ENCODE peak calls at places on chromosomes 12 and 14, in seven cellular contexts. G is IMR-90, O is pancreas, Z is thoracic aorta, P is psoas muscle, S is GM23248, F is RWPE2. N is an unnamed sample.

GRCh38 chr14:99461411-99461810 is 19.2 kb downstream of the SETD3 start:
- DNase-seq in G (no peak), O (no peak), Z (no peak), P (no peak), S (no peak), F (no peak), N (no peak)

GRCh38 chr12:17949558-17950141 is 140.3 kb downstream of the RERGL start:
- DNase-seq in G (no peak), O (no peak), Z (no peak), P (no peak), S (no peak), F (no peak), N (no peak)

GRCh38 chr14:100780246-100780645 is 45.7 kb upstream of the MEG3 start:
- DNase-seq in G (no peak), O (no peak), Z (no peak), P (no peak), S (no peak), F (peak), N (no peak)

GRCh38 chr14:100653409-100653808 is 66.2 kb upstream of the BEGAIN start:
- DNase-seq in G (no peak), O (no peak), Z (no peak), P (no peak), S (no peak), F (no peak), N (no peak)

GRCh38 chr12:2244013-2244861 is 191.4 kb downstream of the CACNA1C start:
- DNase-seq in G (peak), O (no peak), Z (no peak), P (no peak), S (peak), F (no peak), N (no peak)

GRCh38 chr12:4482936-4483335 is 37.3 kb upstream of the FGF6 start:
- DNase-seq in G (no peak), O (no peak), Z (no peak), P (no peak), S (no peak), F (no peak), N (no peak)

GRCh38 chr14:20262642-20263128 is 23.6 kb downstream of the OR11H4 start:
- DNase-seq in G (peak), O (no peak), Z (no peak), P (no peak), S (peak), F (peak), N (no peak)

GRCh38 chr12:47247418-47247817 is 167.7 kb upstream of the AMIGO2 start:
- DNase-seq in G (no peak), O (peak), Z (no peak), P (no peak), S (no peak), F (no peak), N (peak)

GRCh38 chr14:36069535-36069900 is 107.0 kb downstream of the PTCSC3 start:
- DNase-seq in G (peak), O (peak), Z (no peak), P (no peak), S (peak), F (no peak), N (peak)

GRCh38 chr14:94770815-94771190 is 890 bp upstream of the GSC start:
- DNase-seq in G (no peak), O (no peak), Z (no peak), P (no peak), S (no peak), F (no peak), N (no peak)

GRCh38 chr12:101459642-101460346 is 15.3 kb upstream of the SPIC start:
- DNase-seq in G (peak), O (no peak), Z (no peak), P (peak), S (peak), F (no peak), N (no peak)

GRCh38 chr12:68327896-68328295 is 4.3 kb downstream of the MDM1 start:
- DNase-seq in G (no peak), O (no peak), Z (no peak), P (no peak), S (no peak), F (no peak), N (no peak)

GRCh38 chr12:386651-387050 is 2.5 kb downstream of the KDM5A start:
- DNase-seq in G (peak), O (no peak), Z (no peak), P (no peak), S (peak), F (no peak), N (no peak)

GRCh38 chr12:1840561-1840960 is 20.2 kb downstream of the LRTM2 start:
- DNase-seq in G (no peak), O (no peak), Z (no peak), P (no peak), S (no peak), F (peak), N (no peak)

GRCh38 chr12:116323696-116324386 is 46.3 kb upstream of the MED13L start:
- DNase-seq in G (no peak), O (no peak), Z (no peak), P (no peak), S (no peak), F (no peak), N (no peak)

GRCh38 chr14:51884086-51884927 is 23.9 kb downstream of the GNG2 start:
- DNase-seq in G (peak), O (no peak), Z (no peak), P (no peak), S (no peak), F (no peak), N (no peak)

GRCh38 chr12:105369014-105369413 is 38.5 kb downstream of the C12orf75 start:
- DNase-seq in G (peak), O (no peak), Z (no peak), P (no peak), S (peak), F (no peak), N (no peak)

GRCh38 chr12:64083285-64084210 is 138.5 kb downstream of the KICS2 start:
- DNase-seq in G (peak), O (peak), Z (no peak), P (peak), S (peak), F (no peak), N (peak)

GRCh38 chr14:57080691-57081090 is 188.0 kb downstream of the EXOC5 start:
- DNase-seq in G (no peak), O (no peak), Z (no peak), P (no peak), S (no peak), F (no peak), N (no peak)

GRCh38 chr14:49879683-49880204 is 13.1 kb upstream of the ARF6 start:
- DNase-seq in G (peak), O (peak), Z (no peak), P (peak), S (peak), F (no peak), N (no peak)

GRCh38 chr12:54830199-54830598 is 24.1 kb upstream of the MUCL1 start:
- DNase-seq in G (no peak), O (no peak), Z (no peak), P (no peak), S (no peak), F (no peak), N (no peak)
- H3K27ac ChIP-seq in G (no peak), O (no peak), Z (no peak), P (no peak), S (no peak), F (no peak), N (no peak)

GRCh38 chr14:73741876-73742519 is 27.8 kb upstream of the PNMA1 start:
- DNase-seq in G (no peak), O (no peak), Z (no peak), P (no peak), S (peak), F (no peak), N (no peak)
- H3K27ac ChIP-seq in G (peak), O (peak), Z (peak), P (peak), S (peak), F (peak), N (peak)

DNA sequence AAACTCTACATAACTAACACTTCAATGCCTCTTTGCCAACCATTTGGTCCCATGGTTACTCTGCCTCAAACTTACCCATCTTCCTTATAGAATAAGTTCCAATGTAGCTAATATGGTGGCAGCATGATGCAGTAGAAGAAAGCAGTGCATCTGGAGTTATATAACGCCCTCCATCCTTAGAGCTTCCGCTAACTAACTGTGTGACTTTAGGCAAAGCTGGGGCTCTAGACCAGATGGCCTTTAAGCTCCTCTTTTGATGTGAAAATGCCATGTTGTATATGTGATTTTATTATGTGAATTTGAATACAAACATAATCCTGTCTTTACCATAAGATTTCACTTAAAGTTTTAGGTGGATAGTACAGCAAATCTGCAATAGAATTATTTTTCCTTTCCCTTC is 6.1 kb downstream of the ABCD2 start:
- DNase-seq in G (no peak), O (no peak), Z (no peak), P (no peak), S (no peak), F (no peak), N (no peak)
- H3K27ac ChIP-seq in G (no peak), O (no peak), Z (no peak), P (no peak), S (no peak), F (no peak), N (no peak)

DNA sequence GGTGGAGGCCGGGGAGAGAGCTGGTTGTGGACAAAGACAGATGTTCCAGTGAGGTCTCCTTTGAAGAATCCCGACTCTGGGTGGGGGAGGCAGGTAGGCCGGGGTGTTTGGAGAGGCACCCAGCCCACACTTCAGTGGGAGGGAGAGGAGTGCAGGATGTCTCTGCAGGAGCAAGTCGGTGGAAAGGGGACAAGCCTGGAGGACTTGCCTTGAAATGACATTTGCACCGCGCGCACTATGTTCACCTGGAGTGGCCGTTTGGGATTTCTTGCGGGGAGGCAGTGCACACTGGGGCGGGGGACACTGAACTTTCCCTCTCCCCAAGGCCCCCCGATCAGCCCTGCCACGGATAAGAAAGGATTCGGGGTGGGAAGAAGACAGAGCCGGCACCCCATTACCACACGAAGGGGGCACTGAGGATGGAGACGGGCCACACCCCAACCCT is 1.0 kb downstream of the PITPNM2 start:
- DNase-seq in G (no peak), O (no peak), Z (no peak), P (no peak), S (no peak), F (no peak), N (no peak)
- H3K27ac ChIP-seq in G (no peak), O (no peak), Z (peak), P (peak), S (no peak), F (no peak), N (peak)

N was measured in lung.